ENCODE peak calls at places on chromosome 14, in eight cellular contexts. One of them, this sample, is unnamed.

GRCh38 chr14:32757568-32757967 is 181.1 kb upstream of the NPAS3 start:
- DNase-seq in astrocyte of the spinal cord: no peak
- DNase-seq in RWPE1: no peak
- DNase-seq in dorsolateral prefrontal cortex: peak
- DNase-seq in CD8-positive, alpha-beta memory T cell: no peak
- DNase-seq in H54: no peak
- DNase-seq in NCI-H146: no peak
- DNase-seq in GM20000: no peak
- DNase-seq in this sample: no peak

GRCh38 chr14:36791402-36791801 is 129.7 kb downstream of the PAX9 start:
- DNase-seq in astrocyte of the spinal cord: no peak
- DNase-seq in RWPE1: no peak
- DNase-seq in dorsolateral prefrontal cortex: no peak
- DNase-seq in CD8-positive, alpha-beta memory T cell: no peak
- DNase-seq in H54: no peak
- DNase-seq in NCI-H146: no peak
- DNase-seq in GM20000: no peak
- DNase-seq in this sample: no peak

GRCh38 chr14:75877292-75877691 is 104.5 kb downstream of the TGFB3 start:
- DNase-seq in astrocyte of the spinal cord: peak
- DNase-seq in RWPE1: no peak
- DNase-seq in dorsolateral prefrontal cortex: no peak
- DNase-seq in CD8-positive, alpha-beta memory T cell: no peak
- DNase-seq in H54: no peak
- DNase-seq in NCI-H146: no peak
- DNase-seq in GM20000: no peak
- DNase-seq in this sample: no peak

GRCh38 chr14:100292301-100292775 is 13.9 kb downstream of the SLC25A29 start:
- DNase-seq in astrocyte of the spinal cord: no peak
- DNase-seq in RWPE1: no peak
- DNase-seq in dorsolateral prefrontal cortex: no peak
- DNase-seq in CD8-positive, alpha-beta memory T cell: no peak
- DNase-seq in H54: no peak
- DNase-seq in NCI-H146: no peak
- DNase-seq in GM20000: no peak
- DNase-seq in this sample: no peak

GRCh38 chr14:85087201-85087600 is 442.7 kb upstream of the FLRT2 start:
- DNase-seq in astrocyte of the spinal cord: no peak
- DNase-seq in RWPE1: no peak
- DNase-seq in dorsolateral prefrontal cortex: no peak
- DNase-seq in CD8-positive, alpha-beta memory T cell: no peak
- DNase-seq in H54: no peak
- DNase-seq in NCI-H146: no peak
- DNase-seq in GM20000: no peak
- DNase-seq in this sample: no peak

GRCh38 chr14:104363891-104364760 is 215.4 kb upstream of the C14orf180 start:
- DNase-seq in astrocyte of the spinal cord: no peak
- DNase-seq in RWPE1: no peak
- DNase-seq in dorsolateral prefrontal cortex: no peak
- DNase-seq in CD8-positive, alpha-beta memory T cell: no peak
- DNase-seq in H54: no peak
- DNase-seq in NCI-H146: no peak
- DNase-seq in GM20000: no peak
- DNase-seq in this sample: no peak

GRCh38 chr14:101595887-101596721 is 34.8 kb downstream of the DIO3 start:
- DNase-seq in astrocyte of the spinal cord: no peak
- DNase-seq in RWPE1: no peak
- DNase-seq in dorsolateral prefrontal cortex: no peak
- DNase-seq in CD8-positive, alpha-beta memory T cell: peak
- DNase-seq in H54: no peak
- DNase-seq in NCI-H146: no peak
- DNase-seq in GM20000: no peak
- DNase-seq in this sample: no peak

GRCh38 chr14:74299061-74299545 is 3.6 kb downstream of the ABCD4 start:
- DNase-seq in astrocyte of the spinal cord: peak
- DNase-seq in RWPE1: no peak
- DNase-seq in dorsolateral prefrontal cortex: peak
- DNase-seq in CD8-positive, alpha-beta memory T cell: no peak
- DNase-seq in H54: no peak
- DNase-seq in NCI-H146: no peak
- DNase-seq in GM20000: no peak
- DNase-seq in this sample: no peak

GRCh38 chr14:100065161-100065871 is at the start of gene EVL:
- DNase-seq in astrocyte of the spinal cord: no peak
- DNase-seq in RWPE1: no peak
- DNase-seq in dorsolateral prefrontal cortex: no peak
- DNase-seq in CD8-positive, alpha-beta memory T cell: peak
- DNase-seq in H54: no peak
- DNase-seq in NCI-H146: no peak
- DNase-seq in GM20000: peak
- DNase-seq in this sample: no peak

GRCh38 chr14:23154876-23155587 is 28.4 kb downstream of the SLC7A8 start:
- DNase-seq in astrocyte of the spinal cord: peak
- DNase-seq in RWPE1: peak
- DNase-seq in dorsolateral prefrontal cortex: peak
- DNase-seq in CD8-positive, alpha-beta memory T cell: no peak
- DNase-seq in H54: peak
- DNase-seq in NCI-H146: no peak
- DNase-seq in GM20000: no peak
- DNase-seq in this sample: no peak

GRCh38 chr14:105500036-105500725 is 9.1 kb downstream of the TEDC1 start:
- DNase-seq in astrocyte of the spinal cord: no peak
- DNase-seq in RWPE1: no peak
- DNase-seq in dorsolateral prefrontal cortex: no peak
- DNase-seq in CD8-positive, alpha-beta memory T cell: no peak
- DNase-seq in H54: no peak
- DNase-seq in NCI-H146: no peak
- DNase-seq in GM20000: no peak
- DNase-seq in this sample: no peak

GRCh38 chr14:66114071-66114470 is 372.1 kb upstream of the CCDC196 start:
- DNase-seq in astrocyte of the spinal cord: no peak
- DNase-seq in RWPE1: no peak
- DNase-seq in dorsolateral prefrontal cortex: no peak
- DNase-seq in CD8-positive, alpha-beta memory T cell: no peak
- DNase-seq in H54: no peak
- DNase-seq in NCI-H146: no peak
- DNase-seq in GM20000: no peak
- DNase-seq in this sample: no peak

GRCh38 chr14:88007608-88008007 is 2.7 kb downstream of the GPR65 start:
- DNase-seq in astrocyte of the spinal cord: no peak
- DNase-seq in RWPE1: no peak
- DNase-seq in dorsolateral prefrontal cortex: no peak
- DNase-seq in CD8-positive, alpha-beta memory T cell: peak
- DNase-seq in H54: no peak
- DNase-seq in NCI-H146: no peak
- DNase-seq in GM20000: no peak
- DNase-seq in this sample: no peak

GRCh38 chr14:72913809-72914208 is 12.5 kb upstream of the DCAF4 start:
- DNase-seq in astrocyte of the spinal cord: no peak
- DNase-seq in RWPE1: no peak
- DNase-seq in dorsolateral prefrontal cortex: no peak
- DNase-seq in CD8-positive, alpha-beta memory T cell: no peak
- DNase-seq in H54: no peak
- DNase-seq in NCI-H146: no peak
- DNase-seq in GM20000: no peak
- DNase-seq in this sample: no peak

GRCh38 chr14:97851438-97851995 is 1054.3 kb downstream of the VRK1 start:
- DNase-seq in astrocyte of the spinal cord: no peak
- DNase-seq in RWPE1: no peak
- DNase-seq in dorsolateral prefrontal cortex: no peak
- DNase-seq in CD8-positive, alpha-beta memory T cell: no peak
- DNase-seq in H54: no peak
- DNase-seq in NCI-H146: no peak
- DNase-seq in GM20000: no peak
- DNase-seq in this sample: no peak

GRCh38 chr14:96681826-96682225 is 115.4 kb upstream of the VRK1 start:
- DNase-seq in astrocyte of the spinal cord: peak
- DNase-seq in RWPE1: no peak
- DNase-seq in dorsolateral prefrontal cortex: no peak
- DNase-seq in CD8-positive, alpha-beta memory T cell: no peak
- DNase-seq in H54: peak
- DNase-seq in NCI-H146: no peak
- DNase-seq in GM20000: no peak
- DNase-seq in this sample: no peak

GRCh38 chr14:69633238-69633637 is 21.8 kb downstream of the SUSD6 start:
- DNase-seq in astrocyte of the spinal cord: no peak
- DNase-seq in RWPE1: no peak
- DNase-seq in dorsolateral prefrontal cortex: no peak
- DNase-seq in CD8-positive, alpha-beta memory T cell: no peak
- DNase-seq in H54: no peak
- DNase-seq in NCI-H146: no peak
- DNase-seq in GM20000: no peak
- DNase-seq in this sample: no peak

GRCh38 chr14:100022772-100023451 is 42.3 kb upstream of the EVL start:
- DNase-seq in astrocyte of the spinal cord: peak
- DNase-seq in RWPE1: no peak
- DNase-seq in dorsolateral prefrontal cortex: no peak
- DNase-seq in CD8-positive, alpha-beta memory T cell: no peak
- DNase-seq in H54: no peak
- DNase-seq in NCI-H146: no peak
- DNase-seq in GM20000: peak
- DNase-seq in this sample: no peak

GRCh38 chr14:59067135-59067894 is 121.2 kb upstream of the DAAM1 start:
- DNase-seq in astrocyte of the spinal cord: no peak
- DNase-seq in RWPE1: no peak
- DNase-seq in dorsolateral prefrontal cortex: no peak
- DNase-seq in CD8-positive, alpha-beta memory T cell: no peak
- DNase-seq in H54: no peak
- DNase-seq in NCI-H146: no peak
- DNase-seq in GM20000: no peak
- DNase-seq in this sample: no peak

GRCh38 chr14:28707814-28708213 is 58.8 kb upstream of the FOXG1 start:
- DNase-seq in astrocyte of the spinal cord: peak
- DNase-seq in RWPE1: peak
- DNase-seq in dorsolateral prefrontal cortex: no peak
- DNase-seq in CD8-positive, alpha-beta memory T cell: no peak
- DNase-seq in H54: no peak
- DNase-seq in NCI-H146: no peak
- DNase-seq in GM20000: no peak
- DNase-seq in this sample: no peak

GRCh38 chr14:96105921-96106441 is 66.8 kb downstream of the C14orf132 start:
- DNase-seq in astrocyte of the spinal cord: no peak
- DNase-seq in RWPE1: peak
- DNase-seq in dorsolateral prefrontal cortex: no peak
- DNase-seq in CD8-positive, alpha-beta memory T cell: no peak
- DNase-seq in H54: no peak
- DNase-seq in NCI-H146: no peak
- DNase-seq in GM20000: no peak
- DNase-seq in this sample: no peak

GRCh38 chr14:81903477-81903876 is 369.8 kb upstream of the SEL1L start:
- DNase-seq in astrocyte of the spinal cord: no peak
- DNase-seq in RWPE1: no peak
- DNase-seq in dorsolateral prefrontal cortex: no peak
- DNase-seq in CD8-positive, alpha-beta memory T cell: no peak
- DNase-seq in H54: no peak
- DNase-seq in NCI-H146: no peak
- DNase-seq in GM20000: no peak
- DNase-seq in this sample: no peak

GRCh38 chr14:105841022-105842009 is 314.9 kb downstream of the TMEM121 start:
- DNase-seq in astrocyte of the spinal cord: no peak
- DNase-seq in RWPE1: no peak
- DNase-seq in dorsolateral prefrontal cortex: peak
- DNase-seq in CD8-positive, alpha-beta memory T cell: no peak
- DNase-seq in H54: no peak
- DNase-seq in NCI-H146: peak
- DNase-seq in GM20000: no peak
- DNase-seq in this sample: no peak

This sample was measured in C1 segment of cervical spinal cord.